ENCODE peak calls at places on chromosome 16, in eight cellular contexts. One of them, this sample, is unnamed.

GRCh38 chr16:84739349-84740124 is 39.7 kb downstream of the USP10 start:
- DNase-seq in left ventricle myocardium inferior: no peak
- DNase-seq in head of caudate nucleus: no peak
- DNase-seq in T-helper 2 cell: no peak
- DNase-seq in amniotic epithelial cell: peak; percentile 95
- DNase-seq in heart right ventricle: no peak
- DNase-seq in activated T-cell treated with anti-CD3 and anti-CD28 coated beads, Interleukin-2, amount 50 U/mL, for 72 hours: no peak
- DNase-seq in substantia nigra: no peak
- DNase-seq in this sample: peak; percentile 60

GRCh38 chr16:3838600-3839401 is 41.7 kb downstream of the CREBBP start:
- DNase-seq in left ventricle myocardium inferior: no peak
- DNase-seq in head of caudate nucleus: no peak
- DNase-seq in T-helper 2 cell: no peak
- DNase-seq in amniotic epithelial cell: no peak
- DNase-seq in heart right ventricle: no peak
- DNase-seq in activated T-cell treated with anti-CD3 and anti-CD28 coated beads, Interleukin-2, amount 50 U/mL, for 72 hours: no peak
- DNase-seq in substantia nigra: no peak
- DNase-seq in this sample: no peak

GRCh38 chr16:28319476-28320022 is 27.2 kb downstream of the SBK1 start:
- DNase-seq in left ventricle myocardium inferior: no peak
- DNase-seq in head of caudate nucleus: no peak
- DNase-seq in T-helper 2 cell: no peak
- DNase-seq in amniotic epithelial cell: no peak
- DNase-seq in heart right ventricle: no peak
- DNase-seq in activated T-cell treated with anti-CD3 and anti-CD28 coated beads, Interleukin-2, amount 50 U/mL, for 72 hours: no peak
- DNase-seq in substantia nigra: no peak
- DNase-seq in this sample: no peak

GRCh38 chr16:86575754-86576557 is 2.4 kb upstream of the FOXL1 start:
- DNase-seq in left ventricle myocardium inferior: peak; percentile 86
- DNase-seq in head of caudate nucleus: no peak
- DNase-seq in T-helper 2 cell: no peak
- DNase-seq in amniotic epithelial cell: peak; percentile 97
- DNase-seq in heart right ventricle: peak; percentile 83
- DNase-seq in activated T-cell treated with anti-CD3 and anti-CD28 coated beads, Interleukin-2, amount 50 U/mL, for 72 hours: peak; percentile 55
- DNase-seq in substantia nigra: no peak
- DNase-seq in this sample: peak; percentile 51

GRCh38 chr16:66976746-66977145 is 11.6 kb upstream of the CES4A start:
- DNase-seq in left ventricle myocardium inferior: no peak
- DNase-seq in head of caudate nucleus: no peak
- DNase-seq in T-helper 2 cell: no peak
- DNase-seq in amniotic epithelial cell: peak; percentile 69
- DNase-seq in heart right ventricle: no peak
- DNase-seq in activated T-cell treated with anti-CD3 and anti-CD28 coated beads, Interleukin-2, amount 50 U/mL, for 72 hours: no peak
- DNase-seq in substantia nigra: no peak
- DNase-seq in this sample: no peak

GRCh38 chr16:83891742-83892141 is 7.2 kb upstream of the MLYCD start:
- DNase-seq in left ventricle myocardium inferior: no peak
- DNase-seq in head of caudate nucleus: no peak
- DNase-seq in T-helper 2 cell: no peak
- DNase-seq in amniotic epithelial cell: peak; percentile 13
- DNase-seq in heart right ventricle: no peak
- DNase-seq in activated T-cell treated with anti-CD3 and anti-CD28 coated beads, Interleukin-2, amount 50 U/mL, for 72 hours: no peak
- DNase-seq in substantia nigra: no peak
- DNase-seq in this sample: no peak

GRCh38 chr16:49987381-49987780 is 37.6 kb upstream of the CNEP1R1 start:
- DNase-seq in left ventricle myocardium inferior: no peak
- DNase-seq in head of caudate nucleus: no peak
- DNase-seq in T-helper 2 cell: no peak
- DNase-seq in amniotic epithelial cell: no peak
- DNase-seq in heart right ventricle: no peak
- DNase-seq in activated T-cell treated with anti-CD3 and anti-CD28 coated beads, Interleukin-2, amount 50 U/mL, for 72 hours: peak; percentile 38
- DNase-seq in substantia nigra: no peak
- DNase-seq in this sample: no peak

GRCh38 chr16:11677959-11678881 is 10.0 kb downstream of the SNN start:
- DNase-seq in left ventricle myocardium inferior: no peak
- DNase-seq in head of caudate nucleus: no peak
- DNase-seq in T-helper 2 cell: no peak
- DNase-seq in amniotic epithelial cell: no peak
- DNase-seq in heart right ventricle: no peak
- DNase-seq in activated T-cell treated with anti-CD3 and anti-CD28 coated beads, Interleukin-2, amount 50 U/mL, for 72 hours: no peak
- DNase-seq in substantia nigra: no peak
- DNase-seq in this sample: no peak

GRCh38 chr16:51592535-51592934 is 441.5 kb upstream of the SALL1 start:
- DNase-seq in left ventricle myocardium inferior: no peak
- DNase-seq in head of caudate nucleus: no peak
- DNase-seq in T-helper 2 cell: no peak
- DNase-seq in amniotic epithelial cell: peak; percentile 16
- DNase-seq in heart right ventricle: no peak
- DNase-seq in activated T-cell treated with anti-CD3 and anti-CD28 coated beads, Interleukin-2, amount 50 U/mL, for 72 hours: no peak
- DNase-seq in substantia nigra: no peak
- DNase-seq in this sample: no peak

GRCh38 chr16:11245222-11245737 is 10.7 kb downstream of the SOCS1 start:
- DNase-seq in left ventricle myocardium inferior: no peak
- DNase-seq in head of caudate nucleus: no peak
- DNase-seq in T-helper 2 cell: no peak
- DNase-seq in amniotic epithelial cell: no peak
- DNase-seq in heart right ventricle: no peak
- DNase-seq in activated T-cell treated with anti-CD3 and anti-CD28 coated beads, Interleukin-2, amount 50 U/mL, for 72 hours: no peak
- DNase-seq in substantia nigra: no peak
- DNase-seq in this sample: no peak

GRCh38 chr16:76235025-76235424 is 42.2 kb upstream of the CNTNAP4 start:
- DNase-seq in left ventricle myocardium inferior: no peak
- DNase-seq in head of caudate nucleus: no peak
- DNase-seq in T-helper 2 cell: no peak
- DNase-seq in amniotic epithelial cell: no peak
- DNase-seq in heart right ventricle: no peak
- DNase-seq in activated T-cell treated with anti-CD3 and anti-CD28 coated beads, Interleukin-2, amount 50 U/mL, for 72 hours: no peak
- DNase-seq in substantia nigra: no peak
- DNase-seq in this sample: no peak

GRCh38 chr16:51193879-51194278 is 42.8 kb upstream of the SALL1 start:
- DNase-seq in left ventricle myocardium inferior: no peak
- DNase-seq in head of caudate nucleus: no peak
- DNase-seq in T-helper 2 cell: no peak
- DNase-seq in amniotic epithelial cell: no peak
- DNase-seq in heart right ventricle: no peak
- DNase-seq in activated T-cell treated with anti-CD3 and anti-CD28 coated beads, Interleukin-2, amount 50 U/mL, for 72 hours: no peak
- DNase-seq in substantia nigra: no peak
- DNase-seq in this sample: no peak

GRCh38 chr16:4415538-4416199 is 727 bp downstream of the CORO7 start:
- DNase-seq in left ventricle myocardium inferior: peak; percentile 63
- DNase-seq in head of caudate nucleus: peak; percentile 51
- DNase-seq in T-helper 2 cell: peak; percentile 31
- DNase-seq in amniotic epithelial cell: no peak
- DNase-seq in heart right ventricle: peak; percentile 54
- DNase-seq in activated T-cell treated with anti-CD3 and anti-CD28 coated beads, Interleukin-2, amount 50 U/mL, for 72 hours: peak; percentile 73
- DNase-seq in substantia nigra: peak; percentile 69
- DNase-seq in this sample: no peak

GRCh38 chr16:14600164-14600563 is 29.9 kb downstream of the PARN start:
- DNase-seq in left ventricle myocardium inferior: no peak
- DNase-seq in head of caudate nucleus: no peak
- DNase-seq in T-helper 2 cell: no peak
- DNase-seq in amniotic epithelial cell: peak; percentile 32
- DNase-seq in heart right ventricle: no peak
- DNase-seq in activated T-cell treated with anti-CD3 and anti-CD28 coated beads, Interleukin-2, amount 50 U/mL, for 72 hours: no peak
- DNase-seq in substantia nigra: no peak
- DNase-seq in this sample: no peak

GRCh38 chr16:12674096-12674495 is 129.6 kb downstream of the CPPED1 start:
- DNase-seq in left ventricle myocardium inferior: no peak
- DNase-seq in head of caudate nucleus: no peak
- DNase-seq in T-helper 2 cell: no peak
- DNase-seq in amniotic epithelial cell: peak; percentile 9
- DNase-seq in heart right ventricle: no peak
- DNase-seq in activated T-cell treated with anti-CD3 and anti-CD28 coated beads, Interleukin-2, amount 50 U/mL, for 72 hours: no peak
- DNase-seq in substantia nigra: no peak
- DNase-seq in this sample: no peak

GRCh38 chr16:68488559-68488958 is 40.3 kb upstream of the SMPD3 start:
- DNase-seq in left ventricle myocardium inferior: no peak
- DNase-seq in head of caudate nucleus: no peak
- DNase-seq in T-helper 2 cell: no peak
- DNase-seq in amniotic epithelial cell: no peak
- DNase-seq in heart right ventricle: no peak
- DNase-seq in activated T-cell treated with anti-CD3 and anti-CD28 coated beads, Interleukin-2, amount 50 U/mL, for 72 hours: no peak
- DNase-seq in substantia nigra: no peak
- DNase-seq in this sample: no peak

GRCh38 chr16:58464916-58465731 is 34.8 kb upstream of the NDRG4 start:
- DNase-seq in left ventricle myocardium inferior: no peak
- DNase-seq in head of caudate nucleus: no peak
- DNase-seq in T-helper 2 cell: no peak
- DNase-seq in amniotic epithelial cell: peak; percentile 28
- DNase-seq in heart right ventricle: no peak
- DNase-seq in activated T-cell treated with anti-CD3 and anti-CD28 coated beads, Interleukin-2, amount 50 U/mL, for 72 hours: no peak
- DNase-seq in substantia nigra: no peak
- DNase-seq in this sample: no peak

GRCh38 chr16:2477327-2477726 is 2.4 kb downstream of the TBC1D24 start:
- DNase-seq in left ventricle myocardium inferior: no peak
- DNase-seq in head of caudate nucleus: no peak
- DNase-seq in T-helper 2 cell: no peak
- DNase-seq in amniotic epithelial cell: no peak
- DNase-seq in heart right ventricle: no peak
- DNase-seq in activated T-cell treated with anti-CD3 and anti-CD28 coated beads, Interleukin-2, amount 50 U/mL, for 72 hours: no peak
- DNase-seq in substantia nigra: no peak
- DNase-seq in this sample: no peak

GRCh38 chr16:73329363-73330306 is 281.7 kb upstream of the ZFHX3 start:
- DNase-seq in left ventricle myocardium inferior: no peak
- DNase-seq in head of caudate nucleus: peak; percentile 44
- DNase-seq in T-helper 2 cell: no peak
- DNase-seq in amniotic epithelial cell: no peak
- DNase-seq in heart right ventricle: no peak
- DNase-seq in activated T-cell treated with anti-CD3 and anti-CD28 coated beads, Interleukin-2, amount 50 U/mL, for 72 hours: no peak
- DNase-seq in substantia nigra: peak; percentile 63
- DNase-seq in this sample: no peak

GRCh38 chr16:50547944-50548658 is at the start of gene NKD1:
- DNase-seq in left ventricle myocardium inferior: peak; percentile 63
- DNase-seq in head of caudate nucleus: peak; percentile 84
- DNase-seq in T-helper 2 cell: peak; percentile 64
- DNase-seq in amniotic epithelial cell: peak; percentile 10
- DNase-seq in heart right ventricle: peak; percentile 72
- DNase-seq in activated T-cell treated with anti-CD3 and anti-CD28 coated beads, Interleukin-2, amount 50 U/mL, for 72 hours: peak; percentile 76
- DNase-seq in substantia nigra: peak; percentile 74
- DNase-seq in this sample: no peak

GRCh38 chr16:63655846-63656245 is 1466.0 kb downstream of the CDH11 start:
- DNase-seq in left ventricle myocardium inferior: no peak
- DNase-seq in head of caudate nucleus: no peak
- DNase-seq in T-helper 2 cell: no peak
- DNase-seq in amniotic epithelial cell: no peak
- DNase-seq in heart right ventricle: no peak
- DNase-seq in activated T-cell treated with anti-CD3 and anti-CD28 coated beads, Interleukin-2, amount 50 U/mL, for 72 hours: no peak
- DNase-seq in substantia nigra: no peak
- DNase-seq in this sample: peak; percentile 87

GRCh38 chr16:77344306-77344705 is 90.5 kb downstream of the ADAMTS18 start:
- DNase-seq in left ventricle myocardium inferior: no peak
- DNase-seq in head of caudate nucleus: no peak
- DNase-seq in T-helper 2 cell: no peak
- DNase-seq in amniotic epithelial cell: peak; percentile 65
- DNase-seq in heart right ventricle: no peak
- DNase-seq in activated T-cell treated with anti-CD3 and anti-CD28 coated beads, Interleukin-2, amount 50 U/mL, for 72 hours: peak; percentile 13
- DNase-seq in substantia nigra: no peak
- DNase-seq in this sample: no peak

GRCh38 chr16:27969574-27969973 is 93.9 kb downstream of the GSG1L start:
- DNase-seq in left ventricle myocardium inferior: no peak
- DNase-seq in head of caudate nucleus: no peak
- DNase-seq in T-helper 2 cell: no peak
- DNase-seq in amniotic epithelial cell: peak; percentile 16
- DNase-seq in heart right ventricle: no peak
- DNase-seq in activated T-cell treated with anti-CD3 and anti-CD28 coated beads, Interleukin-2, amount 50 U/mL, for 72 hours: no peak
- DNase-seq in substantia nigra: no peak
- DNase-seq in this sample: no peak

GRCh38 chr16:78122774-78123315 is 23.4 kb downstream of the WWOX start:
- DNase-seq in left ventricle myocardium inferior: no peak
- DNase-seq in head of caudate nucleus: no peak
- DNase-seq in T-helper 2 cell: no peak
- DNase-seq in amniotic epithelial cell: peak; percentile 42
- DNase-seq in heart right ventricle: no peak
- DNase-seq in activated T-cell treated with anti-CD3 and anti-CD28 coated beads, Interleukin-2, amount 50 U/mL, for 72 hours: peak; percentile 4
- DNase-seq in substantia nigra: peak; percentile 8
- DNase-seq in this sample: no peak

This sample was measured in epithelial cell of prostate.